ENCODE peak calls at places on chromosomes 7 and 10, in nine cellular contexts. C is fibroblast of lung, B is upper lobe of right lung, X is RWPE2, T is thoracic aorta, Y is psoas muscle, F is body of pancreas, H is sigmoid colon, O is ovary. Z is an unnamed sample.

GRCh38 chr7:87220734-87221215 is 1.2 kb upstream of the TMEM243 start:
- DNase-seq in C (peak; percentile 17), B (no peak), X (no peak), T (no peak), Y (no peak), F (peak; percentile 55), H (no peak), O (peak; percentile 18), Z (peak; percentile 12)

GRCh38 chr7:71925663-71926062 is 486.5 kb downstream of the CALN1 start:
- DNase-seq in C (no peak), B (no peak), X (no peak), T (no peak), Y (no peak), F (no peak), H (no peak), O (no peak), Z (no peak)

GRCh38 chr7:1264345-1265280 is 31.9 kb downstream of the UNCX start:
- DNase-seq in C (no peak), B (no peak), X (no peak), T (no peak), Y (peak; percentile 36), F (no peak), H (no peak), O (no peak), Z (no peak)

GRCh38 chr7:6106140-6106904 is 75.1 kb downstream of the ANKRD61 start:
- DNase-seq in C (peak; percentile 32), B (peak; percentile 57), X (no peak), T (no peak), Y (no peak), F (peak; percentile 29), H (peak; percentile 56), O (no peak), Z (peak; percentile 73)

GRCh38 chr7:50285259-50285658 is 19.3 kb upstream of the IKZF1 start:
- DNase-seq in C (no peak), B (no peak), X (no peak), T (no peak), Y (no peak), F (no peak), H (no peak), O (no peak), Z (no peak)

GRCh38 chr7:36448781-36449379 is 59.2 kb downstream of the ANLN start:
- DNase-seq in C (peak; percentile 51), B (no peak), X (no peak), T (no peak), Y (no peak), F (no peak), H (no peak), O (no peak), Z (peak; percentile 80)

GRCh38 chr10:101617102-101617823 is 29.1 kb downstream of the DPCD start:
- DNase-seq in C (no peak), B (no peak), X (no peak), T (no peak), Y (no peak), F (no peak), H (peak; percentile 35), O (no peak), Z (no peak)

GRCh38 chr7:34452363-34452762 is 205.7 kb upstream of the NPSR1 start:
- DNase-seq in C (no peak), B (no peak), X (no peak), T (no peak), Y (no peak), F (no peak), H (no peak), O (no peak), Z (no peak)

GRCh38 chr7:15341811-15342210 is 220.0 kb downstream of the AGMO start:
- DNase-seq in C (no peak), B (no peak), X (no peak), T (no peak), Y (no peak), F (no peak), H (no peak), O (no peak), Z (no peak)

GRCh38 chr10:3512263-3512662 is 272.7 kb downstream of the KLF6 start:
- DNase-seq in C (no peak), B (no peak), X (no peak), T (no peak), Y (no peak), F (no peak), H (no peak), O (no peak), Z (no peak)
- TF ChIP-seq CTCF in C (no peak), B (no peak), X (no peak), T (no peak), Y (no peak), F (no peak), H (no peak), O (no peak), Z (no peak)

GRCh38 chr10:68902382-68902781 is 1.3 kb downstream of the DDX50 start:
- DNase-seq in C (no peak), B (no peak), X (no peak), T (no peak), Y (no peak), F (no peak), H (no peak), O (no peak), Z (no peak)
- H3K4me3 ChIP-seq in C (peak overlapping the region; percentile 81), B (peak overlapping the region; percentile 98), X (peak overlapping the region; percentile 75), T (peak overlapping the region; percentile 91), Y (peak overlapping the region; percentile 98), F (no peak overlapping the region), H (peak overlapping the region; percentile 75), O (peak overlapping the region; percentile 60), Z (peak overlapping the region; percentile 88)

GRCh38 chr10:55631071-55631654 is 729.9 kb downstream of the ZWINT start:
- DNase-seq in C (peak; percentile 40), B (peak; percentile 80), X (no peak), T (no peak), Y (peak; percentile 55), F (peak; percentile 79), H (no peak), O (no peak), Z (no peak)
- TF ChIP-seq CTCF in C (peak; percentile 44), B (peak; percentile 61), X (peak; percentile 74), T (peak; percentile 34), Y (peak; percentile 50), F (peak; percentile 74), H (no peak), O (no peak), Z (no peak)

DNA sequence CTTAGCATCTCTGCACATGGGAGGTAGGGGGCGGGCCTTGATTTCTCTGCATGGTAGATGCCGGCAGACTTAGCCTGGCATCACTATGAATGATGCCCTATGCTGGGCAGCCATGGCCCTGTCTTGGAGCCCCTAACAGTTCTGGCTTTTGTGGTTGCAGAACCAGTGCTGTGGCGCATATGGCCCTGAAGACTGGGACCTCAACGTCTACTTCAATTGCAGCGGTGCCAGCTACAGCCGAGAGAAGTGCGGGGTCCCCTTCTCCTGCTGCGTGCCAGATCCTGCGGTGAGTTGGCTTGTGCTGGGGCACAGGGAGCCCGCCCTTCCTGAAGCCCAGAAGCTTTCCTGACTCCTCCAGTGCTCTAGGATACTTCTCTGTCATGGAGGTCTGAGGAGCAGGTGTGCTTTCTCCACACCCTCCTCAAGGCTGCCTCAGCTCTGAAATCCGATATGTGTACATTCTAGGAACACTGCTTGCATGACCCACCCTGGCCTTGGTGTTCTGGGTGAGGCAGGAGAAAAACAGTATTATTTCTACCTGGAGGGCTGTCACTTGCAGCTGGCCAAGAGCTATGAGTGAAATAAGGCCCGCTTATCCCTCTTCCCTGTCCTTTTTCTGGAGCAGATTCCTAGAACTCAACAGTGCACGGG is 25.6 kb upstream of the SH2D4B start:
- DNase-seq in C (no peak), B (no peak), X (peak; percentile 32), T (no peak), Y (peak; percentile 21), F (no peak), H (peak; percentile 61), O (no peak), Z (no peak)
- H3K4me3 ChIP-seq in C (no peak overlapping the region), B (no peak overlapping the region), X (no peak overlapping the region), T (no peak overlapping the region), Y (no peak overlapping the region), F (no peak overlapping the region), H (no peak overlapping the region), O (no peak overlapping the region), Z (no peak overlapping the region)

GRCh38 chr10:103982639-103983038 is 15.7 kb downstream of the SLK start:
- DNase-seq in C (no peak), B (no peak), X (no peak), T (no peak), Y (no peak), F (peak; percentile 18), H (no peak), O (no peak), Z (no peak)
- TF ChIP-seq CTCF in C (peak; percentile 29), B (no peak), X (peak; percentile 29), T (no peak), Y (peak; percentile 11), F (no peak), H (no peak), O (no peak), Z (no peak)

GRCh38 chr7:75718390-75719031 is 20.2 kb downstream of the HIP1 start:
- DNase-seq in C (no peak), B (no peak), X (no peak), T (no peak), Y (no peak), F (no peak), H (peak; percentile 33), O (no peak), Z (no peak)
- H3K4me3 ChIP-seq in C (no peak overlapping the region), B (no peak overlapping the region), X (no peak overlapping the region), T (no peak overlapping the region), Y (no peak overlapping the region), F (no peak overlapping the region), H (no peak overlapping the region), O (no peak overlapping the region), Z (no peak overlapping the region)

GRCh38 chr7:55254596-55255500 is 110.3 kb upstream of the LANCL2 start:
- DNase-seq in C (peak; percentile 66), B (peak; percentile 92), X (no peak), T (peak; percentile 31), Y (peak; percentile 92), F (peak; percentile 89), H (peak; percentile 91), O (peak; percentile 83), Z (peak; percentile 72)
- TF ChIP-seq CTCF in C (peak; percentile 48), B (peak; percentile 88), X (peak; percentile 70), T (peak; percentile 97), Y (peak; percentile 95), F (peak; percentile 96), H (peak; percentile 77), O (peak; percentile 92), Z (peak; percentile 69)

GRCh38 chr7:80608292-80608691 is 30.1 kb upstream of the CD36 start:
- DNase-seq in C (no peak), B (no peak), X (no peak), T (no peak), Y (no peak), F (no peak), H (no peak), O (no peak), Z (no peak)

GRCh38 chr7:80603940-80604339 is 34.5 kb upstream of the CD36 start:
- DNase-seq in C (no peak), B (no peak), X (no peak), T (no peak), Y (no peak), F (no peak), H (no peak), O (no peak), Z (no peak)

GRCh38 chr7:80600046-80600445 is 38.4 kb upstream of the CD36 start:
- DNase-seq in C (no peak), B (no peak), X (no peak), T (no peak), Y (no peak), F (no peak), H (no peak), O (no peak), Z (no peak)

GRCh38 chr7:80602007-80602406 is 36.4 kb upstream of the CD36 start:
- DNase-seq in C (no peak), B (no peak), X (no peak), T (no peak), Y (no peak), F (no peak), H (no peak), O (no peak), Z (no peak)

GRCh38 chr7:80604436-80604835 is 34.0 kb upstream of the CD36 start:
- DNase-seq in C (no peak), B (no peak), X (no peak), T (no peak), Y (no peak), F (no peak), H (no peak), O (no peak), Z (no peak)
- H3K4me3 ChIP-seq in C (no peak overlapping the region), B (no peak overlapping the region), X (no peak overlapping the region), T (no peak overlapping the region), Y (peak overlapping the region; percentile 54), F (no peak overlapping the region), H (no peak overlapping the region), O (no peak overlapping the region), Z (no peak overlapping the region)

Z was measured in fibroblast of the aortic adventitia.